ENCODE peak calls at places on chromosomes 13 and 19, in ten cellular contexts. D is AG10803; E is effector CD8-positive, alpha-beta T cell; N is stimulated activated CD8-positive, alpha-beta memory T cell treated with anti-CD3 and anti-CD28 coated beads, Interleukin-15, amount 100 ng/mL, for 4 hours; X is progenitor cell of endocrine pancreas; R is body of pancreas; B is EH; M is NCI-H1092 treated with DMSO at 0.1 percent for 48 hours; F is DMS53; O is stimulated activated CD4-positive, alpha-beta T cell treated with anti-CD3 and anti-CD28 coated beads, Interleukin-4, amount 100 ng/mL, for 48 hours. Q is an unnamed sample.

GRCh38 chr13:36089130-36089529 is 42.1 kb downstream of the DCLK1 start:
- DNase-seq in D (no peak), E (no peak), N (no peak), X (no peak), R (peak), B (no peak), M (no peak), F (peak), O (no peak), Q (no peak)

GRCh38 chr19:51415187-51415586 is 2.3 kb downstream of the SIGLEC10 start:
- DNase-seq in D (no peak), E (no peak), N (no peak), X (no peak), R (no peak), B (no peak), M (no peak), F (no peak), O (no peak), Q (no peak)

GRCh38 chr19:48926909-48927308 is 6.6 kb upstream of the DHDH start:
- DNase-seq in D (peak), E (no peak), N (no peak), X (no peak), R (peak), B (peak), M (no peak), F (peak), O (no peak), Q (no peak)

GRCh38 chr13:94658926-94659649 is 53.3 kb downstream of the SOX21 start:
- DNase-seq in D (no peak), E (no peak), N (no peak), X (no peak), R (no peak), B (no peak), M (no peak), F (no peak), O (no peak), Q (no peak)

GRCh38 chr19:41860419-41861097 is 503 bp downstream of the RPS19 start:
- DNase-seq in D (peak), E (no peak), N (no peak), X (no peak), R (no peak), B (peak), M (no peak), F (peak), O (no peak), Q (peak)

GRCh38 chr13:93227280-93227905 is 786 bp downstream of the GPC6 start:
- DNase-seq in D (peak), E (no peak), N (no peak), X (peak), R (no peak), B (peak), M (peak), F (peak), O (no peak), Q (peak)

GRCh38 chr19:6529937-6530384 is 865 bp upstream of the TNFSF9 start:
- DNase-seq in D (no peak), E (no peak), N (no peak), X (no peak), R (no peak), B (no peak), M (no peak), F (no peak), O (no peak), Q (no peak)

GRCh38 chr19:46381346-46381745 is 32.0 kb downstream of the CCDC8 start:
- DNase-seq in D (no peak), E (no peak), N (no peak), X (no peak), R (no peak), B (no peak), M (no peak), F (no peak), O (no peak), Q (no peak)

GRCh38 chr13:40377783-40378182 is 288.7 kb downstream of the FOXO1 start:
- DNase-seq in D (peak), E (no peak), N (peak), X (no peak), R (no peak), B (peak), M (no peak), F (no peak), O (peak), Q (no peak)

GRCh38 chr13:28531195-28531955 is 36.4 kb upstream of the FLT1 start:
- DNase-seq in D (peak), E (no peak), N (no peak), X (no peak), R (peak), B (peak), M (peak), F (peak), O (no peak), Q (peak)

GRCh38 chr13:32056316-32056715 is 24.7 kb downstream of the FRY start:
- DNase-seq in D (no peak), E (no peak), N (no peak), X (no peak), R (no peak), B (no peak), M (peak), F (peak), O (no peak), Q (no peak)

GRCh38 chr13:99093997-99094396 is 106.7 kb upstream of the UBAC2 start:
- DNase-seq in D (no peak), E (no peak), N (no peak), X (no peak), R (no peak), B (no peak), M (no peak), F (no peak), O (no peak), Q (no peak)

GRCh38 chr13:31722684-31723083 is 16.6 kb upstream of the RXFP2 start:
- DNase-seq in D (no peak), E (no peak), N (no peak), X (no peak), R (no peak), B (peak), M (peak), F (no peak), O (no peak), Q (no peak)

GRCh38 chr19:46390866-46391265 is 22.5 kb downstream of the CCDC8 start:
- DNase-seq in D (peak), E (no peak), N (no peak), X (no peak), R (no peak), B (no peak), M (no peak), F (no peak), O (no peak), Q (peak)

GRCh38 chr19:17318966-17319365 is 9.6 kb downstream of the DDA1 start:
- DNase-seq in D (no peak), E (no peak), N (no peak), X (no peak), R (no peak), B (no peak), M (no peak), F (no peak), O (no peak), Q (no peak)

GRCh38 chr19:45866400-45867176 is 2.5 kb downstream of the FOXA3 start:
- DNase-seq in D (no peak), E (no peak), N (no peak), X (no peak), R (peak), B (no peak), M (no peak), F (no peak), O (no peak), Q (no peak)

GRCh38 chr19:3981373-3981735 is 3.9 kb downstream of the EEF2 start:
- DNase-seq in D (no peak), E (no peak), N (no peak), X (no peak), R (no peak), B (no peak), M (no peak), F (no peak), O (no peak), Q (peak)

GRCh38 chr13:113646921-113647340 is 11.1 kb downstream of the ATP4B start:
- DNase-seq in D (no peak), E (no peak), N (no peak), X (no peak), R (peak), B (no peak), M (no peak), F (peak), O (no peak), Q (peak)

GRCh38 chr13:28778308-28779215 is 41.6 kb upstream of the MTUS2 start:
- DNase-seq in D (no peak), E (no peak), N (no peak), X (no peak), R (no peak), B (no peak), M (no peak), F (no peak), O (no peak), Q (no peak)

GRCh38 chr19:10291554-10292205 is 1.9 kb downstream of the ICAM5 start:
- DNase-seq in D (no peak), E (no peak), N (no peak), X (no peak), R (no peak), B (no peak), M (no peak), F (peak), O (no peak), Q (no peak)

GRCh38 chr13:111883571-111884343 is 183.2 kb upstream of the SOX1 start:
- DNase-seq in D (no peak), E (no peak), N (no peak), X (no peak), R (no peak), B (no peak), M (no peak), F (no peak), O (no peak), Q (no peak)

GRCh38 chr19:3054972-3055740 is 7.1 kb downstream of the TLE5 start:
- DNase-seq in D (no peak), E (no peak), N (no peak), X (no peak), R (no peak), B (peak), M (no peak), F (no peak), O (no peak), Q (peak)

GRCh38 chr13:50126378-50127016 is 111.3 kb downstream of the KCNRG start:
- DNase-seq in D (peak), E (no peak), N (no peak), X (no peak), R (no peak), B (peak), M (peak), F (peak), O (no peak), Q (no peak)

GRCh38 chr19:42153606-42154405 is 21.6 kb upstream of the POU2F2 start:
- DNase-seq in D (no peak), E (no peak), N (no peak), X (no peak), R (no peak), B (no peak), M (peak), F (no peak), O (no peak), Q (no peak)

GRCh38 chr19:45578861-45579260 is 5.7 kb downstream of the OPA3 start:
- DNase-seq in D (no peak), E (no peak), N (no peak), X (no peak), R (no peak), B (no peak), M (no peak), F (no peak), O (no peak), Q (no peak)

GRCh38 chr13:27038323-27038722 is 133.3 kb downstream of the USP12 start:
- DNase-seq in D (peak), E (no peak), N (no peak), X (no peak), R (no peak), B (peak), M (no peak), F (peak), O (no peak), Q (no peak)

GRCh38 chr13:90455861-90456260 is 891.6 kb upstream of the MIR17HG start:
- DNase-seq in D (no peak), E (no peak), N (no peak), X (no peak), R (no peak), B (no peak), M (no peak), F (peak), O (no peak), Q (no peak)

GRCh38 chr13:102606537-102607309 is 9.9 kb downstream of the TPP2 start:
- DNase-seq in D (no peak), E (no peak), N (no peak), X (no peak), R (no peak), B (no peak), M (no peak), F (no peak), O (no peak), Q (no peak)

GRCh38 chr19:27393591-27393990 is 1819.4 kb downstream of the UQCRFS1 start:
- DNase-seq in D (no peak), E (no peak), N (no peak), X (no peak), R (no peak), B (no peak), M (no peak), F (no peak), O (no peak), Q (no peak)

GRCh38 chr13:45055198-45055901 is 65.0 kb upstream of the GTF2F2 start:
- DNase-seq in D (peak), E (no peak), N (peak), X (no peak), R (no peak), B (peak), M (no peak), F (no peak), O (peak), Q (no peak)

GRCh38 chr13:30710442-30710841 is 24.9 kb upstream of the ALOX5AP start:
- DNase-seq in D (no peak), E (no peak), N (no peak), X (no peak), R (no peak), B (no peak), M (no peak), F (no peak), O (no peak), Q (no peak)

GRCh38 chr13:100301418-100301817 is 212.5 kb downstream of the PCCA start:
- DNase-seq in D (no peak), E (no peak), N (no peak), X (no peak), R (peak), B (no peak), M (peak), F (peak), O (no peak), Q (no peak)

GRCh38 chr13:75993823-75994222 is 357.7 kb downstream of the LMO7 start:
- DNase-seq in D (no peak), E (no peak), N (no peak), X (no peak), R (no peak), B (no peak), M (no peak), F (peak), O (no peak), Q (no peak)

GRCh38 chr13:45847554-45848224 is 3.9 kb downstream of the SIAH3 start:
- DNase-seq in D (no peak), E (no peak), N (no peak), X (no peak), R (peak), B (no peak), M (peak), F (no peak), O (no peak), Q (no peak)

GRCh38 chr13:46354143-46355087 is 32.6 kb downstream of the RUBCNL start:
- DNase-seq in D (peak), E (no peak), N (no peak), X (no peak), R (no peak), B (peak), M (no peak), F (peak), O (no peak), Q (no peak)

GRCh38 chr19:50710094-50710493 is 9.5 kb downstream of the SHANK1 start:
- DNase-seq in D (no peak), E (no peak), N (no peak), X (no peak), R (no peak), B (no peak), M (peak), F (no peak), O (no peak), Q (no peak)

GRCh38 chr19:3985643-3986259 is 488 bp upstream of the EEF2 start:
- DNase-seq in D (no peak), E (no peak), N (no peak), X (no peak), R (no peak), B (no peak), M (peak), F (peak), O (no peak), Q (no peak)

GRCh38 chr19:19746286-19747213 is 13.6 kb upstream of the ZNF14 start:
- DNase-seq in D (no peak), E (no peak), N (no peak), X (no peak), R (no peak), B (no peak), M (no peak), F (no peak), O (no peak), Q (no peak)

Q was measured in Right ventricle myocardium inferior.